ENCODE peak calls at places on chromosomes 3 and 15, in ten cellular contexts. S, G, E, A, D, H, Z, B, I and K are unnamed samples.

GRCh38 chr3:33092496-33093254 is 4.3 kb downstream of the GLB1 start:
- DNase-seq in S (no peak), G (no peak), E (no peak), A (no peak), D (no peak), H (no peak), Z (no peak), B (no peak), I (no peak), K (no peak)

GRCh38 chr3:171011536-171012336 is 14.8 kb downstream of the SLC2A2 start:
- DNase-seq in S (no peak), G (no peak), E (no peak), A (no peak), D (no peak), H (no peak), Z (no peak), B (no peak), I (no peak), K (no peak)

GRCh38 chr15:61062268-61062667 is 166.8 kb downstream of the RORA start:
- DNase-seq in S (no peak), G (no peak), E (no peak), A (no peak), D (no peak), H (no peak), Z (no peak), B (no peak), I (no peak), K (no peak)

GRCh38 chr3:128383316-128384235 is 83.1 kb downstream of the DNAJB8 start:
- DNase-seq in S (peak), G (peak), E (no peak), A (peak), D (peak), H (peak), Z (peak), B (no peak), I (peak), K (peak)

GRCh38 chr3:117565777-117566176 is 856.2 kb downstream of the TUSC7 start:
- DNase-seq in S (no peak), G (no peak), E (no peak), A (no peak), D (no peak), H (no peak), Z (no peak), B (no peak), I (no peak), K (no peak)

GRCh38 chr3:42605550-42606173 is 5.2 kb downstream of the NKTR start:
- DNase-seq in S (peak), G (no peak), E (no peak), A (no peak), D (no peak), H (no peak), Z (no peak), B (no peak), I (peak), K (no peak)

GRCh38 chr3:82020282-82020681 is 258.8 kb upstream of the GBE1 start:
- DNase-seq in S (no peak), G (no peak), E (no peak), A (no peak), D (no peak), H (no peak), Z (no peak), B (no peak), I (no peak), K (no peak)

GRCh38 chr15:56040081-56041035 is 46.9 kb upstream of the NEDD4 start:
- DNase-seq in S (peak), G (peak), E (no peak), A (peak), D (peak), H (peak), Z (peak), B (peak), I (peak), K (no peak)

GRCh38 chr3:123459867-123460266 is 11.0 kb upstream of the ADCY5 start:
- DNase-seq in S (no peak), G (no peak), E (no peak), A (no peak), D (no peak), H (no peak), Z (no peak), B (no peak), I (no peak), K (no peak)

GRCh38 chr3:105847452-105847851 is 21.4 kb downstream of the CBLB start:
- DNase-seq in S (no peak), G (no peak), E (no peak), A (no peak), D (no peak), H (no peak), Z (no peak), B (no peak), I (no peak), K (no peak)

GRCh38 chr3:9151240-9151639 is 98.2 kb downstream of the SRGAP3 start:
- DNase-seq in S (peak), G (no peak), E (no peak), A (no peak), D (no peak), H (no peak), Z (no peak), B (no peak), I (no peak), K (no peak)

GRCh38 chr3:105497381-105497780 is 130.7 kb downstream of the ALCAM start:
- DNase-seq in S (no peak), G (no peak), E (no peak), A (no peak), D (no peak), H (no peak), Z (no peak), B (no peak), I (no peak), K (no peak)

GRCh38 chr15:92158426-92158825 is 235.3 kb upstream of the ST8SIA2 start:
- DNase-seq in S (no peak), G (no peak), E (peak), A (no peak), D (no peak), H (no peak), Z (no peak), B (no peak), I (peak), K (no peak)

GRCh38 chr15:90006217-90007088 is 5.3 kb downstream of the ZNF710 start:
- DNase-seq in S (no peak), G (no peak), E (no peak), A (no peak), D (no peak), H (no peak), Z (no peak), B (no peak), I (peak), K (no peak)

GRCh38 chr3:119359476-119359998 is 65.4 kb downstream of the ARHGAP31 start:
- DNase-seq in S (no peak), G (no peak), E (no peak), A (no peak), D (no peak), H (no peak), Z (no peak), B (no peak), I (no peak), K (no peak)

GRCh38 chr15:62075595-62076279 is 9.0 kb downstream of the C2CD4A start:
- DNase-seq in S (peak), G (no peak), E (no peak), A (no peak), D (peak), H (no peak), Z (no peak), B (no peak), I (peak), K (peak)

GRCh38 chr3:30544811-30545210 is 61.6 kb upstream of the TGFBR2 start:
- DNase-seq in S (peak), G (no peak), E (no peak), A (no peak), D (peak), H (peak), Z (peak), B (peak), I (peak), K (peak)

GRCh38 chr3:19531426-19531825 is 383.1 kb downstream of the KCNH8 start:
- DNase-seq in S (no peak), G (no peak), E (no peak), A (no peak), D (no peak), H (no peak), Z (no peak), B (no peak), I (no peak), K (no peak)

GRCh38 chr3:12947504-12948369 is 106.4 kb upstream of the RPL32 start:
- DNase-seq in S (peak), G (peak), E (no peak), A (peak), D (peak), H (peak), Z (peak), B (peak), I (no peak), K (no peak)

GRCh38 chr15:74315626-74316025 is 51.8 kb downstream of the CYP11A1 start:
- DNase-seq in S (no peak), G (no peak), E (peak), A (no peak), D (no peak), H (no peak), Z (no peak), B (no peak), I (no peak), K (no peak)

GRCh38 chr3:151639096-151639740 is 94.5 kb upstream of the AADACL2 start:
- DNase-seq in S (no peak), G (no peak), E (no peak), A (no peak), D (no peak), H (no peak), Z (no peak), B (no peak), I (no peak), K (no peak)

GRCh38 chr3:105837143-105837740 is 31.6 kb downstream of the CBLB start:
- DNase-seq in S (peak), G (no peak), E (peak), A (no peak), D (no peak), H (peak), Z (no peak), B (no peak), I (no peak), K (no peak)

GRCh38 chr15:82850242-82850591 is 40.8 kb downstream of the WHAMM start:
- DNase-seq in S (peak), G (no peak), E (no peak), A (no peak), D (no peak), H (no peak), Z (no peak), B (no peak), I (peak), K (no peak)

GRCh38 chr15:66068801-66069200 is 184.7 kb downstream of the MEGF11 start:
- DNase-seq in S (no peak), G (no peak), E (no peak), A (no peak), D (no peak), H (no peak), Z (peak), B (no peak), I (no peak), K (no peak)

GRCh38 chr3:158912188-158912587 is 110.3 kb downstream of the MFSD1 start:
- DNase-seq in S (peak), G (no peak), E (no peak), A (no peak), D (no peak), H (peak), Z (no peak), B (no peak), I (no peak), K (no peak)

GRCh38 chr3:42612147-42612680 is 11.7 kb downstream of the NKTR start:
- DNase-seq in S (no peak), G (no peak), E (no peak), A (no peak), D (no peak), H (no peak), Z (no peak), B (no peak), I (no peak), K (no peak)

DNA sequence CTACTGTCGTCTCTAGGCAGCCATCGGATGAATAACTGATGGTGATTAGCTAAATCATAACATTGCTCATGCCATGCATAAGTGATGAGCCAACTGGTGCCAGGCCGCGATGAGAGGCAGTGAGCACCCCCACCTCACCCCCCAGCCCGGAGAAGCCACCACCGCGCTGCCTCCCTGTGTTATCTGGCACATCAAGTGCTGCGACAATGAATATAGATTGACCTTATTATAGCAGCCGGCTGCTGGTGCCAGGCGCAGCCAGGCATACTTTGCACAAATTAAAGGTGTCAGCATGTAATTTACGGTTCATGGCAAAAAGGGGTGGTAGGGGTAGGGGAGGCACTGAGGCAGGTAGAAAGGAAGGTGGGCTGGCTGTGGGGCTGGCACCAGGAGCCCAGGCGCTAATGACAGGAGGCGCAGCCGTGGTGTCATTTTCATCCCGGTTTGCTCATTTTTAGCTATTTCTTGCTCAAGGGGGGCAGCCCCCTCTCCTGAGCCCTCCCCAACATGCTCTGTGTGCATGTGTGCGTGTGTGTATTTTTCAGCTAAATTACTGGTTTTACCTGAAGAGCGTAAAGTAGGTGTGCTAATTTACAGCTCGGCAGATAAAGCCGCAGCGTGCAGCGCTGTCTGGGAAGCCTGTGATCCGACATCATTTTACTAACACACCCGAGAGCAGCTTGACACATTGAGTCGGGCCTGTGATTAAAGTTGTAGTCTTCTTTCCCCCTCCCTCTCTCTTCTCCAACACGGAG is 212.1 kb downstream of the RPLP1 start:
- DNase-seq in S (no peak), G (no peak), E (no peak), A (no peak), D (no peak), H (no peak), Z (no peak), B (no peak), I (no peak), K (no peak)
- H3K4me3 ChIP-seq in S (no peak), G (no peak), E (no peak), A (no peak), D (no peak), H (no peak), Z (no peak), B (no peak), I (no peak), K (no peak)

DNA sequence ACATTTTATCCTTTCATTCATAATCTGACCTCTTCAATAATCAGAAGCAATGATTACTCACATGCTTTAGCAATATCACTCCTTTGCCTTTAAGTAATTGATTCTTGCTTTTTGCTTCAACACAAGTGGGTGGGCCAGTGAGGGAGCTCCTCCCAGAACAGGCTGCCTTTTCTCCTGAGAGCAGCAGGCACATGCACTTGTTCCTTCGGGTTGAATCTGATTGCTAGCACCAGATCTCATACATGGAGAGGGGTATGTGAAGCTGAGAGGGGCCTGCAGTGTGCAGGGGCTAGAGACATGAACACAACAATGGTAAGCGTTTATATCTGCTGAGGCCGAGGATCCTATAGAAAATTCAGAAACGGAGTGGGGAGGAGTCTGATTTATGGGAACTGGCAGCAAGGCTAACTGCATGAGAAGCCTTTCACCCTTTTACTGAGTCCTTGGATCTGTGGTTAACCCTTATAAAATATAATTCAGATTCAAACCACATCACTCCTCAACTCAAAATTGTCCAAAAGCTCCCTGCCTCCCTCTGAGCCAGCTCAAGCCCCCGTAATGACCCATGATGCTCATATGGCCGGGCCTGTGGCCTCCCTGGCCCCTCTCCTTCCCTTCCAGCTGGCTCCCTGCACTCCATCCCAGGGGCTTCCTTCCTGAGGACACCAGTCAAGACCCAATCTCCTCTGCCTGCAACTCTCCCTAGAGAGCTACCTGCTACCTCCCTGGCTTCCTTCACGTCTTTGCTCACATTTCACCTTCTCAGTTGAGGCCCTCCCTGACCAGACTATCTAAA is 32.4 kb downstream of the ZNF445 start:
- DNase-seq in S (no peak), G (no peak), E (no peak), A (no peak), D (no peak), H (no peak), Z (no peak), B (no peak), I (no peak), K (no peak)
- TF ChIP-seq CTCF in S (no peak), G (no peak), E (no peak), A (no peak), D (no peak), H (no peak), Z (no peak), B (no peak), I (no peak), K (no peak)

GRCh38 chr3:63242124-63242523 is 36.0 kb upstream of the SYNPR start:
- DNase-seq in S (no peak), G (no peak), E (no peak), A (no peak), D (no peak), H (no peak), Z (no peak), B (no peak), I (no peak), K (no peak)
- H3K4me3 ChIP-seq in S (no peak), G (no peak), E (no peak), A (no peak), D (no peak), H (no peak), Z (no peak), B (no peak), I (no peak), K (no peak)

DNA sequence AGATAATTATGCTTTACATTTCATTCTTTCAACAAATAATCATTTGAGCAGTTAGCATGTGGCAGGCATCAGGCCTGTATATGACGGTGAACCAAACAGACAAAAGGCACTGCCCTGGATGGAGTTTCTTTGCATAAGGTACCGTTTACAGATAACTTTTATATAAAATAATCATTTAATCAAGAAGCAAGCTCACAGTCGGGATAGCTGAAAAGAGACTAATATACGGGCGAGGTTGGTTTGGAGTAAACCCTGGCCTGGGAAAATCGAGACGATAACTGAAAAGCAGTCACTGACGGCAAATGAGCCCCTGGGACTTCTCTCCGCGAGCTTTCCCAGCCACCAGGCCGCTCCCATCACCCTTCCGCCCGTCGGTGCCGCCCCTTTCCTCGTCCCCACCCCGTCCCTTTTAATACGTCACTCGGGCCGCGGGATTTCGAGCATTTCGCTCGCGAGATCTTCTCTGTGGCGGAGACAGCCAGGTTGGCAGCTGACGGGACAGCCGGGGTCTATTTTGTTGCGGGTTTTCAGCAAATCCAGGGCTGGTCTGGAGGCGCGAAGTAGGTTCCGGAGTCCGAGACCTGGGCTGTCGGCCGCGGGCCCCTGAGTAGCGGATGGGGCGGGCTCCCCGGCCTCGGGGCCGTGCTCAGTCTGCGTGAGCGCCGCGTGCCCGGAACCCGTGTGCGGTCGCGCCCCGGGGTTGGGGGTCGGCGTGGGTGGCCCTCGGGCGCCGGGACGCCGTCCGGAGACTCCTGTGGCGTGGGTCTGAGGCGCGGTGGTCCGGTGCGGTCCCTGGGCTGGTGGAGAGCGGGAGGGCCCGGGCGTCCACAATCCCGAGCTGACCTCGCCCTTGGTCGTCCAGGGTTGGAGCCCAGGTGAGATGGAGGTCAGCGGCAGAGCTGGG is at the start of gene NMD3:
- DNase-seq in S (peak), G (peak), E (peak), A (peak), D (peak), H (peak), Z (peak), B (peak), I (peak), K (peak)
- TF ChIP-seq CTCF in S (no peak), G (no peak), E (no peak), A (no peak), D (no peak), H (no peak), Z (no peak), B (no peak), I (no peak), K (no peak)

GRCh38 chr3:195207056-195207455 is 63.9 kb downstream of the XXYLT1 start:
- DNase-seq in S (no peak), G (no peak), E (no peak), A (no peak), D (no peak), H (no peak), Z (no peak), B (no peak), I (no peak), K (no peak)

GRCh38 chr3:195207731-195208130 is 63.2 kb downstream of the XXYLT1 start:
- DNase-seq in S (no peak), G (no peak), E (no peak), A (no peak), D (no peak), H (peak), Z (no peak), B (no peak), I (no peak), K (no peak)

GRCh38 chr3:195208183-195208582 is 62.8 kb downstream of the XXYLT1 start:
- DNase-seq in S (no peak), G (no peak), E (peak), A (no peak), D (no peak), H (no peak), Z (no peak), B (no peak), I (no peak), K (no peak)

GRCh38 chr3:195203631-195204030 is 67.3 kb downstream of the XXYLT1 start:
- DNase-seq in S (no peak), G (no peak), E (no peak), A (no peak), D (no peak), H (no peak), Z (peak), B (no peak), I (no peak), K (no peak)

DNA sequence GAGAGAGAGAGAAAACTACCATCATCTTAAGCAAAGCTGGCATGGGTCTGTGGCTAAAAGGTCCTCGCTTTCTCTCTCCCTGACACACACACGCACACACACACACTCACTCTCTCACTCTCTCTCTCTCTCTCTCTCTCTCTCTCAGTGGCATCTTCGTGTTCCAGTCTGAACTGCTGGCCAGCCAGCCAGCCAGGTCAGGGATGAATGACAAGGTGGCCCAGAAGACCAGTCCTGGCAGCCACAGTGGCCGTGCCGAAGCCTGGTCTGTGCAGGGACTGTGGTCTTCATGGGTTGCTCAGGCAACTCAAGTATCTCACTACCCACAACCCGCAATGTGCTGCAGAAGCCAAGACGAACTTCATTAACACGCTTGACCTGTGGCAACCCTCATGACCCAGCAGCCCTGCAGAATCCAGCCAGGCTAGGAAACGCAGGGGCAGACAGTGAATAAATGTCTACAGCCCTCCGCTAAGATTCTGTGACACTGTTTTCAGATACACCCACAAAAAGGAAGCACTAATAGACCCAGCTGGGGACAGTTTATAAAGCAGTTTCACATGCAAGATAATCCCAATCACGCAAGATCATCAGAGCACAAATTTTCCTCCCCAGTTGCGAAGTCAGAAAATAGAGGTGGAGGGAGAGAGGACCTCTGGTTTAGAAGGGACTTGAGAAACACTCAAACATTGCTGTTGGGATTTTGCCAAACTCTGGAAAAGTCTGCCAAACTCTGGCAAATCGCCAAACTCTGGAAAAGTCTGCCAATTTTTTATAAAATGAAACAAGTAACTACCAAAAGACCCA is 66.4 kb downstream of the XXYLT1 start:
- DNase-seq in S (peak), G (no peak), E (no peak), A (no peak), D (peak), H (peak), Z (peak), B (no peak), I (no peak), K (no peak)
- H3K4me3 ChIP-seq in S (no peak), G (no peak), E (no peak), A (no peak), D (no peak), H (no peak), Z (no peak), B (no peak), I (no peak), K (no peak)